ENCODE peak calls at places on chromosomes 4 and X, in nine cellular contexts. U, P, Y, O, L, Q, K, W and R are unnamed samples. For H3K4me1, the result is how much of the 10 kb centered on the place peaks cover.

GRCh38 chr4:96073446-96073845 is 233.6 kb downstream of the PDHA2 start:
- DNase-seq in U (no peak), P (no peak), Y (no peak), O (no peak), L (no peak), Q (no peak), K (no peak), W (no peak), R (no peak)

GRCh38 chr4:786861-787300 is 39.0 kb downstream of the CPLX1 start:
- DNase-seq in U (peak), P (no peak), Y (no peak), O (no peak), L (no peak), Q (no peak), K (no peak), W (no peak), R (peak)

GRCh38 chr4:33924239-33924638 is 2320.1 kb downstream of the ARAP2 start:
- DNase-seq in U (no peak), P (peak), Y (no peak), O (no peak), L (no peak), Q (no peak), K (no peak), W (no peak), R (no peak)

GRCh38 chr4:104750008-104750407 is 255.3 kb upstream of the CXXC4 start:
- DNase-seq in U (no peak), P (no peak), Y (no peak), O (no peak), L (no peak), Q (no peak), K (no peak), W (no peak), R (no peak)

GRCh38 chr4:148632476-148632875 is 190.3 kb upstream of the NR3C2 start:
- DNase-seq in U (no peak), P (no peak), Y (no peak), O (no peak), L (no peak), Q (no peak), K (no peak), W (no peak), R (no peak)

GRCh38 chrX:41085883-41086626 is 810 bp downstream of the USP9X start:
- DNase-seq in U (peak), P (peak), Y (peak), O (peak), L (peak), Q (peak), K (no peak), W (peak), R (peak)

GRCh38 chr4:159547645-159548308 is 444.9 kb downstream of the RAPGEF2 start:
- DNase-seq in U (no peak), P (peak), Y (no peak), O (no peak), L (no peak), Q (no peak), K (peak), W (no peak), R (no peak)

GRCh38 chrX:43654431-43655150 is 1.5 kb upstream of the MAOA start:
- DNase-seq in U (peak), P (peak), Y (peak), O (peak), L (peak), Q (peak), K (no peak), W (peak), R (peak)

GRCh38 chrX:107677501-107677901 is 49.2 kb downstream of the PRPS1 start:
- DNase-seq in U (no peak), P (no peak), Y (no peak), O (no peak), L (no peak), Q (peak), K (no peak), W (no peak), R (no peak)

GRCh38 chr4:4693258-4693657 is 151.4 kb upstream of the STX18 start:
- DNase-seq in U (no peak), P (no peak), Y (no peak), O (no peak), L (no peak), Q (no peak), K (no peak), W (no peak), R (no peak)

GRCh38 chr4:119833611-119834010 is 205.0 kb upstream of the PDE5A start:
- DNase-seq in U (no peak), P (no peak), Y (no peak), O (no peak), L (no peak), Q (no peak), K (no peak), W (no peak), R (no peak)

GRCh38 chr4:138192113-138192512 is 50.0 kb downstream of the SLC7A11 start:
- DNase-seq in U (no peak), P (peak), Y (no peak), O (peak), L (no peak), Q (no peak), K (no peak), W (no peak), R (no peak)

GRCh38 chr4:124890522-124890921 is 178.0 kb upstream of the ANKRD50 start:
- DNase-seq in U (no peak), P (no peak), Y (no peak), O (no peak), L (no peak), Q (no peak), K (no peak), W (no peak), R (no peak)

GRCh38 chr4:86043755-86044592 is 315.9 kb downstream of the MAPK10 start:
- DNase-seq in U (no peak), P (peak), Y (no peak), O (peak), L (no peak), Q (no peak), K (no peak), W (no peak), R (no peak)

GRCh38 chrX:148310402-148311200 is 189.8 kb upstream of the AFF2 start:
- DNase-seq in U (no peak), P (no peak), Y (no peak), O (no peak), L (peak), Q (no peak), K (no peak), W (no peak), R (no peak)

GRCh38 chr4:2320746-2321145 is 58.8 kb upstream of the MXD4 start:
- DNase-seq in U (no peak), P (no peak), Y (peak), O (no peak), L (no peak), Q (peak), K (no peak), W (no peak), R (peak)

GRCh38 chr4:2318476-2318875 is 56.6 kb upstream of the MXD4 start:
- DNase-seq in U (no peak), P (no peak), Y (peak), O (no peak), L (peak), Q (peak), K (no peak), W (no peak), R (peak)

GRCh38 chr4:2321279-2322196 is 59.6 kb upstream of the MXD4 start:
- DNase-seq in U (no peak), P (no peak), Y (no peak), O (no peak), L (peak), Q (peak), K (no peak), W (no peak), R (peak)

GRCh38 chr4:2318885-2319284 is 57.0 kb upstream of the MXD4 start:
- DNase-seq in U (no peak), P (no peak), Y (peak), O (no peak), L (no peak), Q (no peak), K (no peak), W (no peak), R (no peak)

GRCh38 chr4:2320152-2320551 is 58.2 kb upstream of the MXD4 start:
- DNase-seq in U (no peak), P (no peak), Y (peak), O (no peak), L (peak), Q (peak), K (no peak), W (no peak), R (no peak)
- H3K4me3 ChIP-seq in U (no peak), P (no peak), Y (no peak), O (no peak), L (no peak), Q (no peak), K (no peak), W (no peak), R (no peak)

DNA sequence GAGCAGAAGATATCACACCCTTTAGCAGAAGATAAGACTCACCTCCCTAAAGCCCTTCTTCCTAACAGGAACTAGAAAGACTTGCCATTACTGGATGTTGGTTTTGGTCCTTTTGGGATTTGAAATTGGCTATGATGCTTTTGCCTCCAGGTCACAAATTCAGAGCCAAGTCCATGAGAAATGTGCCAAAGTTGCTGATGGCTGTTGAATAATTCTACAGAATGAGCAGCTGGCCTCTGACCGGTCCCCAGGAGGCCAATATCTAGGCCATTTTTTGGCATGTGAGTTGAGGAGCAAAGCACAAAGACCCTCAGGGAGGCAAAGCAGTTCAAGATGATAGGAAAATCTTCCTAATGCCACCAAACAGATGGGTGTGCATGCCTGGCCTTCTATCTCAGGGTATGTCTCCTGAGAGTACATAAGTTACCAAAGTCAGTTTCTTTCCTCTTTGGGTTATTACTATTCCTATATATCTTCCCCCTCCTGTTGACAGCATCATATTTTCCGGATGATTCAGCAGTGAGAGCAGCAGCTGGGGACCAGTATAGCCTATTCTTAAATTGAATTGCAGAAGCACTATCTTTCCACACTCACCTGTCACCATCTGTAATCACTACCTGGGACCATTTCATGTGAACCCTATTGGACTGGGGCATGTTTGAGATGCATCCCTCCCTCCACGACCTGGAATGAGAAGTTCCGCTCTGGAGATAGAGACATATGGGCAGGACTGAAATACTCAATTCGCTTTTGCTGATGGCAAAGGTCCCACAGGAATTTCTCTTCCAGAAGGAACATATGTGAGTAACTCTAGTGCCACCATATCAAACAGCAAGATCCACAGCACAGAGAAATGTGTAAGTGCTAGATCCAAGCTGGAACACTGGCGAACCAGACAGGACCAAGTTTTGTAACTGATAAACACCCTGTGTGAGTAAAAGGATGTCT is 44.2 kb downstream of the SEL1L3 start:
- DNase-seq in U (no peak), P (peak), Y (no peak), O (no peak), L (no peak), Q (no peak), K (no peak), W (no peak), R (no peak)
- H3K4me1 ChIP-seq in U (under half), P (under half), Y (under half), O (half or more), L (under half), Q (under half), K (under half), W (under half), R (under half)

GRCh38 chrX:155694649-155695048 is 81.9 kb upstream of the TMLHE start:
- DNase-seq in U (no peak), P (no peak), Y (no peak), O (no peak), L (no peak), Q (no peak), K (no peak), W (no peak), R (no peak)

DNA sequence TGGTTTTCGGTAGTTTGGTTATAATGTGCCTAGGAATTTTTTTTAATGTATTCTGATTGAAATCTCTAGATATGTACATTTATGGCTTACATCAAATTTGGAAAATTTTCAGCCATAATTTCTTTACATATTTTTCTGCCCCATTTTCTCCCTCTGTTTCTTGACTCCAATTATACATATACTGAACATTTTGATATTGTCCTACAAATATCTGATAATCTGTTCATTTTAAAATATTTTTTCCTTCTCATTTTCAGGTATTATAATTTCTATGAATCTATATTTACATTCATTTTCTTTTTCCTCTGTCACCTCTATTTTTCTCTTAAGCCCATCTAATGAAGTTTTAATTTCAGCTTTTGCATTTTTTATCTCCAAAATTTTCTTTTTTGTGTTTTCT is 82.7 kb upstream of the TMLHE start:
- DNase-seq in U (no peak), P (no peak), Y (no peak), O (no peak), L (no peak), Q (no peak), K (no peak), W (no peak), R (no peak)
- H3K4me3 ChIP-seq in U (no peak), P (no peak), Y (no peak), O (no peak), L (no peak), Q (no peak), K (no peak), W (no peak), R (no peak)

GRCh38 chr4:41157009-41157408 is 57.3 kb downstream of the APBB2 start:
- DNase-seq in U (no peak), P (no peak), Y (no peak), O (no peak), L (no peak), Q (no peak), K (no peak), W (peak), R (no peak)

GRCh38 chr4:41156574-41156973 is 57.8 kb downstream of the APBB2 start:
- DNase-seq in U (no peak), P (no peak), Y (no peak), O (no peak), L (no peak), Q (no peak), K (no peak), W (no peak), R (no peak)

GRCh38 chr4:41160010-41160789 is 54.1 kb downstream of the APBB2 start:
- DNase-seq in U (no peak), P (peak), Y (no peak), O (peak), L (no peak), Q (no peak), K (peak), W (no peak), R (no peak)

GRCh38 chr4:41158756-41159155 is 55.6 kb downstream of the APBB2 start:
- DNase-seq in U (no peak), P (no peak), Y (no peak), O (no peak), L (no peak), Q (no peak), K (no peak), W (no peak), R (no peak)

GRCh38 chr4:41158274-41158673 is 56.1 kb downstream of the APBB2 start:
- DNase-seq in U (no peak), P (no peak), Y (no peak), O (no peak), L (no peak), Q (no peak), K (no peak), W (no peak), R (no peak)
- H3K4me1 ChIP-seq in U (under half), P (under half), Y (under half), O (under half), L (under half), Q (under half), K (half or more), W (under half), R (under half)

DNA sequence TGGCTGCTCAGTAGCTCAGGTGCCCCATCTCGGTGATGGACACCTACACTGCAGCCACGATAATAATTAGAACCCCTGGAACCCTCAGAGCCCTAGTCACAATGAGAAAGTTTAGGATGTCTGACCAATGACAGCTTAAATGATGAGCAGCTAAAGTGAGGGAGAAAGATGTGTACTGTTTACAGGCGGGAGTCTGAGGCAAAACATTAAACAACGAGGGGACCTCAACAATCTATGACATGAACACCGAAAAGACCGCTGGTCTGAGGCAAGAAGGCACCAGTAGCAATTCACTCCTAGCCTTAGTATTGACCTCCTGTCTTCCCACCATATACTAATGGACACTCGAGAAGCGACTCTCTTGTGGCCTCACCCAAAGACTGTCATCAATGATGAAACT is 369.5 kb upstream of the SMIM31 start:
- DNase-seq in U (no peak), P (no peak), Y (no peak), O (no peak), L (no peak), Q (no peak), K (no peak), W (no peak), R (no peak)
- H3K4me3 ChIP-seq in U (no peak), P (no peak), Y (no peak), O (no peak), L (no peak), Q (peak), K (no peak), W (no peak), R (no peak)

DNA sequence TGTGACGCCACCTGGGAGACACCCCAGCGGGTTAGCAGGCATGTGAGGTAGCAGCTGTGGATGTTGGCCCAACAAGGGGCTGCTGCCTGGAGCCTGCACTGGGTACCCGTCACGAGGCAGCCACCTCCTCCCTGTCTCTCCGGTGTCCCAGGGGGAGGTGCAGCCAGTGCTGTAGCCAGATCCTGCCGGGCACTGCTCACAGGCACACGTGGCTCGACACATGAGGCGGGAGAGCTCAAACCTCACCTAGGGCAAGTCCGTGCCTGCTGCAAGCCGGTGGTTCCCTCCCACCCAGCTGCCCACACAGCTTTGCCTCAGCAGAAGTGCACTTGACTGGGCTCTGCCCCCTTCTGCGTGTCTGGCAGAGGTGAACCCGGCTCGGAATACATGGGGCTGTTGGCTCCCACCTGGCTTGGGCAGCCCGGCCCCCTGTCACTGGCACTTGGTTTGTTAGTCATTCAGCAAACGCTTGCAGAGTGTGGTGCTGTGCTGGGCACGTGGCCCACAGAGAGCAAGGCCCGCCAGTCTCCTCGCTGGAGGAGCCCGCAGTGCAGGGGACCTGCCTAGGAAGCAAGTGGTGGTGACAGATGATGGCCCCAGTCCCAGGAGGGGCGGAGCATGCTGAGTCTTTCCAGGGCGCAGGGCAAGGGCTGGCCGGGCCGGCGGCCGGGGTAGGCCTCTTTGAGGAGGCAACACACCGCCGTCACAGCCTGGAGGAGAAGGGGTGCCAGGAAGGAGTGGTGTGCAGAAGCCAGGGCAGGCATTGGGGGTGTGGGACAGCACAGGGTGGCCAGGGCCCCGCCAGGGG is 10.1 kb upstream of the SH3TC1 start:
- DNase-seq in U (peak), P (no peak), Y (peak), O (no peak), L (no peak), Q (peak), K (peak), W (peak), R (no peak)
- H3K4me1 ChIP-seq in U (under half), P (under half), Y (under half), O (under half), L (under half), Q (under half), K (half or more), W (under half), R (under half)

GRCh38 chr4:41533685-41534084 is 4.3 kb upstream of the LIMCH1 start:
- DNase-seq in U (no peak), P (peak), Y (peak), O (no peak), L (no peak), Q (no peak), K (no peak), W (no peak), R (no peak)

GRCh38 chr4:41532880-41533279 is 5.1 kb upstream of the LIMCH1 start:
- DNase-seq in U (no peak), P (no peak), Y (no peak), O (no peak), L (no peak), Q (no peak), K (no peak), W (no peak), R (no peak)

GRCh38 chr4:41531561-41532245 is 6.3 kb upstream of the LIMCH1 start:
- DNase-seq in U (no peak), P (no peak), Y (no peak), O (no peak), L (no peak), Q (no peak), K (no peak), W (no peak), R (no peak)

GRCh38 chr4:41532336-41532735 is 5.6 kb upstream of the LIMCH1 start:
- DNase-seq in U (no peak), P (no peak), Y (no peak), O (no peak), L (no peak), Q (no peak), K (no peak), W (no peak), R (no peak)

DNA sequence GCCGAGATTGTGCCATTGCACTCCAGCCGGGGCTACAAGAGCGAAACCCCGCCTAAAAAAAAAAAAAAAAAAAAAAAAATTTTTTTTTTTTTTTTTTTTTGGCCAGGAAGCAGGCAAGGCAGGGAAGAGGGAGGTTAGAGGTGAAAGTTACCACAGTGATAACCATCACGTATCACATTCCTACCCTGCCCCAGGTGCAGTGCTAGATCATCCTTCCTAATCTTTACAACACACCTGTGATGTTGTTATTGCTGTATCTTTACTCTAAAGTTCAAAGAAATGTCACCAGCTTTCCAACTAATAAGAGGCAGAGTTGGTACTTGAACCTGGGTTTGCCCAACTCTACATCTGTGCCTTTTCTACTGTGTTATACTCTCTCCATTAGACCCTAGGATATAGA is 7.2 kb upstream of the LIMCH1 start:
- DNase-seq in U (no peak), P (peak), Y (no peak), O (no peak), L (no peak), Q (no peak), K (no peak), W (no peak), R (no peak)
- H3K4me3 ChIP-seq in U (no peak), P (no peak), Y (no peak), O (no peak), L (no peak), Q (no peak), K (no peak), W (no peak), R (no peak)